ENCODE peak calls at places on chromosomes 16 and 17, in seven cellular contexts. U is CD8-positive, alpha-beta T cell; Z is RWPE2; I is BJ; E is psoas muscle; V is heart right ventricle; Q is left ventricle myocardium inferior. S is an unnamed sample.

GRCh38 chr17:39553326-39553945 is 54.3 kb downstream of the NEUROD2 start:
- DNase-seq in U (no peak), Z (no peak), I (no peak), E (no peak), V (no peak), Q (no peak), S (no peak)

GRCh38 chr17:71921726-71922320 is 199.0 kb upstream of the SOX9 start:
- DNase-seq in U (no peak), Z (no peak), I (no peak), E (no peak), V (no peak), Q (no peak), S (no peak)

GRCh38 chr17:72123964-72124791 is 3.4 kb downstream of the SOX9 start:
- DNase-seq in U (no peak), Z (peak; percentile 73), I (no peak), E (no peak), V (no peak), Q (no peak), S (no peak)

GRCh38 chr17:41962111-41962510 is 4.5 kb upstream of the CNP start:
- DNase-seq in U (no peak), Z (no peak), I (no peak), E (no peak), V (no peak), Q (no peak), S (no peak)

GRCh38 chr17:44108440-44109311 is 14.8 kb downstream of the HDAC5 start:
- DNase-seq in U (no peak), Z (no peak), I (peak; percentile 93), E (peak; percentile 96), V (peak; percentile 91), Q (peak; percentile 85), S (no peak)

GRCh38 chr17:12357600-12357999 is 308.1 kb upstream of the MYOCD start:
- DNase-seq in U (no peak), Z (no peak), I (no peak), E (no peak), V (no peak), Q (no peak), S (no peak)

GRCh38 chr16:80007216-80007615 is 406.7 kb upstream of the MAF start:
- DNase-seq in U (no peak), Z (no peak), I (no peak), E (no peak), V (no peak), Q (no peak), S (no peak)

GRCh38 chr16:68473358-68474064 is 25.2 kb upstream of the SMPD3 start:
- DNase-seq in U (no peak), Z (no peak), I (no peak), E (no peak), V (no peak), Q (no peak), S (no peak)

GRCh38 chr16:53515259-53515658 is 12.2 kb upstream of the AKTIP start:
- DNase-seq in U (no peak), Z (no peak), I (no peak), E (no peak), V (peak; percentile 38), Q (no peak), S (no peak)

GRCh38 chr17:35238817-35239216 is 4.1 kb upstream of the SLFN5 start:
- DNase-seq in U (no peak), Z (no peak), I (no peak), E (no peak), V (no peak), Q (no peak), S (peak; percentile 15)

GRCh38 chr16:14050297-14051027 is 20.7 kb upstream of the MRTFB start:
- DNase-seq in U (no peak), Z (no peak), I (no peak), E (no peak), V (no peak), Q (no peak), S (peak; percentile 54)

GRCh38 chr17:80894439-80894721 is 97.3 kb upstream of the CHMP6 start:
- DNase-seq in U (no peak), Z (no peak), I (no peak), E (no peak), V (no peak), Q (no peak), S (no peak)
- TF ChIP-seq CTCF in U (no peak), Z (no peak), I (peak; percentile 9), E (no peak), V (no peak), Q (no peak), S (peak; percentile 13)

GRCh38 chr16:25110392-25110947 is 1.1 kb upstream of the LCMT1 start:
- DNase-seq in U (no peak), Z (no peak), I (no peak), E (no peak), V (no peak), Q (no peak), S (no peak)

GRCh38 chr16:25111403-25112166 is at the start of gene LCMT1:
- DNase-seq in U (peak; percentile 82), Z (peak; percentile 88), I (peak; percentile 96), E (peak; percentile 94), V (peak; percentile 96), Q (peak; percentile 87), S (peak; percentile 94)

GRCh38 chr16:25108054-25108453 is 3.5 kb upstream of the LCMT1 start:
- DNase-seq in U (no peak), Z (no peak), I (no peak), E (no peak), V (no peak), Q (no peak), S (no peak)

GRCh38 chr16:25107466-25107792 is 4.1 kb upstream of the LCMT1 start:
- DNase-seq in U (no peak), Z (no peak), I (no peak), E (no peak), V (no peak), Q (no peak), S (no peak)

GRCh38 chr16:25109643-25110042 is 1.9 kb upstream of the LCMT1 start:
- DNase-seq in U (no peak), Z (peak; percentile 74), I (peak; percentile 71), E (peak; percentile 76), V (peak; percentile 72), Q (no peak), S (peak; percentile 94)
- H3K4me3 ChIP-seq in U (no peak overlapping the region), Z (no peak overlapping the region), I (no peak overlapping the region), E (peak overlapping the region; percentile 98), V (peak overlapping the region; percentile 100), Q (peak overlapping the region; percentile 99), S (peak overlapping the region; percentile 14)

GRCh38 chr17:27038676-27039075 is 255.2 kb upstream of the WSB1 start:
- DNase-seq in U (no peak), Z (no peak), I (no peak), E (no peak), V (no peak), Q (no peak), S (no peak)
- TF ChIP-seq CTCF in U (no peak), Z (no peak), I (no peak), E (no peak), V (no peak), Q (no peak), S (no peak)

GRCh38 chr17:6714315-6714874 is 1.2 kb upstream of the SLC13A5 start:
- DNase-seq in U (no peak), Z (no peak), I (no peak), E (no peak), V (no peak), Q (no peak), S (no peak)

GRCh38 chr17:6712854-6713129 is 377 bp downstream of the SLC13A5 start:
- DNase-seq in U (no peak), Z (no peak), I (no peak), E (no peak), V (no peak), Q (no peak), S (no peak)

GRCh38 chr17:6712058-6712853 is 913 bp downstream of the SLC13A5 start:
- DNase-seq in U (no peak), Z (no peak), I (no peak), E (no peak), V (no peak), Q (no peak), S (no peak)

GRCh38 chr17:6713918-6714271 is 726 bp upstream of the SLC13A5 start:
- DNase-seq in U (no peak), Z (no peak), I (no peak), E (no peak), V (no peak), Q (no peak), S (no peak)

GRCh38 chr17:6713130-6713917 is at the start of gene SLC13A5:
- DNase-seq in U (no peak), Z (no peak), I (no peak), E (no peak), V (no peak), Q (no peak), S (no peak)
- H3K4me3 ChIP-seq in U (peak within 1 kb of the TSS; percentile 19), Z (no peak within 1 kb of the TSS), I (peak within 1 kb of the TSS; percentile 11), E (peak within 1 kb of the TSS; percentile 56), V (peak within 1 kb of the TSS; percentile 56), Q (peak within 1 kb of the TSS; percentile 58), S (no peak within 1 kb of the TSS)

S was measured in epithelial cell of proximal tubule.